ENCODE peak calls at places on chromosome 16, in nine cellular contexts. Y is H1, C is GM03348, T is ELF-1, V is T follicular helper cell, B is AG09319, O is heart right ventricle, X is GM23338, Q is A549. U is an unnamed sample.

GRCh38 chr16:50067290-50067853 is 1.6 kb downstream of the HEATR3 start:
- DNase-seq in C (peak), Q (peak), B (peak), X (peak), V (no peak), Y (peak), O (peak), T (peak), U (no peak)

GRCh38 chr16:78490847-78491246 is 391.4 kb downstream of the WWOX start:
- DNase-seq in C (no peak), X (no peak), T (no peak), Q (no peak), Y (no peak), V (no peak), B (no peak), O (no peak), U (no peak)

GRCh38 chr16:74654536-74654935 is 12.1 kb downstream of the RFWD3 start:
- DNase-seq in Y (no peak), C (no peak), V (no peak), X (no peak), B (no peak), T (no peak), Q (no peak), O (no peak), U (no peak)

GRCh38 chr16:84603115-84603816 is 14.6 kb downstream of the COTL1 start:
- DNase-seq in O (peak), B (peak), V (peak), C (peak), X (no peak), T (no peak), Y (no peak), Q (peak), U (peak)

GRCh38 chr16:75289189-75289588 is 37.8 kb upstream of the BCAR1 start:
- DNase-seq in C (no peak), X (no peak), Q (no peak), V (no peak), Y (no peak), O (peak), B (no peak), T (no peak), U (no peak)

GRCh38 chr16:50263060-50263909 is 3.1 kb upstream of the ADCY7 start:
- DNase-seq in X (no peak), Y (peak), T (no peak), Q (no peak), V (no peak), C (no peak), O (no peak), B (no peak), U (no peak)

GRCh38 chr16:17359778-17360177 is 111.0 kb downstream of the XYLT1 start:
- DNase-seq in Q (no peak), Y (no peak), T (no peak), X (no peak), V (no peak), C (peak), O (no peak), B (no peak), U (no peak)

GRCh38 chr16:80577485-80578280 is 36.9 kb downstream of the DYNLRB2 start:
- DNase-seq in B (no peak), V (no peak), T (no peak), O (no peak), Q (no peak), X (no peak), C (no peak), Y (no peak), U (no peak)

GRCh38 chr16:81531415-81531814 is 86.8 kb downstream of the CMIP start:
- DNase-seq in C (no peak), Q (no peak), X (no peak), B (no peak), V (no peak), Y (no peak), T (no peak), O (no peak), U (no peak)

GRCh38 chr16:81486555-81487061 is 42.0 kb downstream of the CMIP start:
- DNase-seq in V (no peak), C (peak), X (no peak), O (peak), Q (no peak), B (peak), T (peak), Y (no peak), U (no peak)

GRCh38 chr16:46774743-46775177 is 26.6 kb upstream of the MYLK3 start:
- DNase-seq in B (no peak), X (no peak), T (no peak), C (no peak), V (no peak), O (no peak), Q (no peak), Y (no peak), U (no peak)

GRCh38 chr16:57000271-57001025 is 11.1 kb downstream of the NLRC5 start:
- DNase-seq in T (no peak), O (peak), Y (no peak), B (peak), Q (peak), C (peak), V (no peak), X (no peak), U (no peak)

GRCh38 chr16:57758331-57759117 is 23.0 kb downstream of the KATNB1 start:
- DNase-seq in C (no peak), Q (no peak), T (no peak), X (no peak), V (no peak), Y (peak), B (no peak), O (no peak), U (no peak)

GRCh38 chr16:71474864-71475263 is 12.8 kb upstream of the ZNF23 start:
- DNase-seq in Q (no peak), Y (no peak), X (no peak), V (no peak), B (peak), O (no peak), C (peak), T (no peak), U (no peak)

GRCh38 chr16:16025214-16025968 is 76.0 kb downstream of the ABCC1 start:
- DNase-seq in X (no peak), C (peak), T (peak), Q (peak), Y (no peak), V (peak), O (peak), B (peak), U (peak)

GRCh38 chr16:60729052-60729451 is 1307.2 kb downstream of the CDH8 start:
- DNase-seq in O (no peak), B (no peak), T (no peak), V (no peak), C (no peak), X (no peak), Y (no peak), Q (no peak), U (no peak)

GRCh38 chr16:31145398-31145990 is 4.4 kb downstream of the PRSS36 start:
- DNase-seq in B (no peak), T (no peak), C (no peak), V (no peak), Q (no peak), Y (no peak), O (no peak), X (no peak), U (no peak)

GRCh38 chr16:14559809-14560227 is 70.2 kb downstream of the PARN start:
- DNase-seq in Y (no peak), Q (no peak), V (no peak), T (no peak), X (no peak), B (no peak), C (no peak), O (no peak), U (no peak)

GRCh38 chr16:19186403-19186802 is 18.4 kb downstream of the SYT17 start:
- DNase-seq in Q (no peak), B (no peak), O (no peak), Y (no peak), V (no peak), C (no peak), T (no peak), X (no peak), U (no peak)

GRCh38 chr16:57394444-57394843 is 10.1 kb upstream of the CCL17 start:
- DNase-seq in C (no peak), T (no peak), Y (no peak), Q (no peak), V (no peak), X (no peak), O (no peak), B (no peak), U (no peak)

GRCh38 chr16:29198731-29199521 is 207.6 kb downstream of the NPIPB11 start:
- DNase-seq in O (no peak), X (no peak), T (no peak), B (no peak), V (no peak), Q (no peak), Y (peak), C (no peak), U (no peak)

GRCh38 chr16:27993587-27993986 is 69.9 kb downstream of the GSG1L start:
- DNase-seq in O (no peak), T (no peak), C (no peak), Y (no peak), X (no peak), B (no peak), V (no peak), Q (no peak), U (no peak)

GRCh38 chr16:49725651-49726050 is 130.3 kb downstream of the ZNF423 start:
- DNase-seq in O (no peak), C (no peak), Y (no peak), Q (no peak), X (no peak), V (no peak), B (no peak), T (no peak), U (no peak)

GRCh38 chr16:71707199-71707598 is 17.3 kb downstream of the PHLPP2 start:
- DNase-seq in C (no peak), X (peak), V (no peak), T (peak), Q (no peak), Y (no peak), B (no peak), O (no peak), U (no peak)

GRCh38 chr16:2468142-2468724 is 2.9 kb upstream of the NTN3 start:
- DNase-seq in Q (peak), T (peak), O (no peak), Y (peak), X (peak), C (peak), B (no peak), V (no peak), U (no peak)

GRCh38 chr16:78984887-78985464 is 615.6 kb downstream of the MAF start:
- DNase-seq in T (peak), B (no peak), X (no peak), O (peak), Y (no peak), Q (no peak), C (no peak), V (no peak), U (no peak)

GRCh38 chr16:11401161-11402050 is 56.1 kb downstream of the RMI2 start:
- DNase-seq in X (no peak), Y (no peak), V (no peak), T (no peak), O (peak), C (no peak), B (no peak), Q (no peak), U (no peak)

GRCh38 chr16:84511180-84511800 is 6.8 kb upstream of the MEAK7 start:
- DNase-seq in B (peak), V (peak), T (peak), X (peak), O (peak), Q (peak), Y (peak), C (peak), U (peak)

GRCh38 chr16:27208081-27208692 is 4.9 kb downstream of the KDM8 start:
- DNase-seq in T (no peak), C (no peak), B (no peak), O (no peak), V (no peak), X (no peak), Y (no peak), Q (no peak), U (no peak)